ENCODE peak calls at places on chromosomes 6 and 20, in ten cellular contexts. R, O, M, Y, T, G, N, Z, U and H are unnamed samples.

GRCh38 chr6:24980507-24981384 is 45.0 kb upstream of the RIPOR2 start:
- DNase-seq in G (no peak), U (peak; percentile 89), M (no peak), R (no peak), Z (no peak), Y (no peak), O (peak; percentile 86), T (no peak), N (peak; percentile 51), H (peak; percentile 8)

GRCh38 chr6:153090241-153090930 is 40.7 kb downstream of the RGS17 start:
- DNase-seq in G (no peak), R (no peak), T (no peak), U (peak; percentile 54), N (peak; percentile 46), Z (no peak), M (no peak), O (no peak), Y (no peak), H (no peak)

GRCh38 chr6:104305206-104305605 is 554.5 kb downstream of the HACE1 start:
- DNase-seq in R (no peak), O (no peak), G (no peak), T (no peak), Y (no peak), U (no peak), N (no peak), Z (no peak), M (no peak), H (no peak)

GRCh38 chr6:39301606-39302005 is 12.6 kb downstream of the KCNK17 start:
- DNase-seq in R (no peak), M (no peak), Y (no peak), G (no peak), O (no peak), Z (no peak), U (no peak), N (peak; percentile 44), T (no peak), H (no peak)

GRCh38 chr6:95364016-95364604 is 213.2 kb upstream of the MANEA start:
- DNase-seq in T (no peak), R (no peak), U (no peak), O (peak; percentile 54), Y (no peak), Z (no peak), M (no peak), G (no peak), N (peak; percentile 11), H (no peak)

GRCh38 chr20:1427457-1428054 is 34.7 kb upstream of the FKBP1A start:
- DNase-seq in Z (no peak), N (no peak), U (no peak), T (no peak), O (peak; percentile 99), Y (no peak), R (no peak), G (no peak), M (no peak), H (no peak)

GRCh38 chr6:113697642-113698410 is 159.3 kb upstream of the MARCKS start:
- DNase-seq in U (peak; percentile 94), N (peak; percentile 78), G (no peak), R (no peak), O (no peak), M (no peak), Z (no peak), Y (no peak), T (no peak), H (no peak)

GRCh38 chr6:10465633-10466499 is 51.0 kb upstream of the TFAP2A start:
- DNase-seq in N (peak; percentile 59), R (no peak), O (peak; percentile 30), U (peak; percentile 29), T (no peak), G (peak; percentile 24), Y (peak; percentile 60), M (peak; percentile 16), Z (no peak), H (peak; percentile 65)

GRCh38 chr20:38208088-38208487 is 43.0 kb upstream of the TGM2 start:
- DNase-seq in N (no peak), R (no peak), T (no peak), M (no peak), O (no peak), U (no peak), Y (no peak), Z (no peak), G (no peak), H (no peak)

GRCh38 chr6:106546322-106547052 is 82.8 kb downstream of the RTN4IP1 start:
- DNase-seq in R (no peak), O (no peak), M (no peak), G (no peak), Z (no peak), U (peak; percentile 78), T (no peak), Y (no peak), N (peak; percentile 56), H (no peak)

GRCh38 chr6:169975701-169976100 is 224.3 kb downstream of the ERMARD start:
- DNase-seq in R (no peak), G (no peak), Y (peak; percentile 38), M (no peak), Z (no peak), O (no peak), N (no peak), U (no peak), T (no peak), H (peak; percentile 7)

GRCh38 chr6:84417261-84417660 is 189.8 kb upstream of the CEP162 start:
- DNase-seq in R (no peak), O (no peak), U (no peak), G (no peak), M (no peak), Y (no peak), T (no peak), N (peak; percentile 50), Z (no peak), H (no peak)

GRCh38 chr20:6673071-6673470 is 94.4 kb upstream of the BMP2 start:
- DNase-seq in O (no peak), Y (no peak), M (no peak), Z (no peak), U (no peak), N (no peak), R (no peak), G (no peak), T (no peak), H (no peak)

GRCh38 chr20:50996901-50997830 is 25.7 kb downstream of the KCNG1 start:
- DNase-seq in Y (no peak), R (no peak), G (no peak), O (no peak), Z (no peak), N (peak; percentile 54), U (no peak), T (no peak), M (no peak), H (no peak)

GRCh38 chr20:50957276-50957675 is 1.1 kb downstream of the DPM1 start:
- DNase-seq in T (no peak), R (no peak), Z (no peak), U (no peak), G (no peak), M (no peak), Y (no peak), O (no peak), N (no peak), H (no peak)

GRCh38 chr6:130708338-130708737 is 118.9 kb upstream of the SMLR1 start:
- DNase-seq in G (no peak), U (no peak), N (no peak), T (no peak), Y (no peak), M (no peak), O (peak; percentile 59), R (no peak), Z (no peak), H (no peak)

GRCh38 chr20:57990396-57990987 is 238.0 kb downstream of the ANKRD60 start:
- DNase-seq in O (no peak), Z (no peak), G (no peak), Y (no peak), U (peak; percentile 67), M (no peak), R (no peak), N (peak; percentile 68), T (no peak), H (no peak)

GRCh38 chr6:43848992-43849391 is 79.0 kb downstream of the VEGFA start:
- DNase-seq in U (no peak), T (no peak), M (no peak), Z (no peak), G (no peak), N (no peak), Y (no peak), R (no peak), O (no peak), H (no peak)

GRCh38 chr20:50788045-50788867 is 6.6 kb upstream of the BCAS4 start:
- DNase-seq in G (no peak), M (peak; percentile 37), R (no peak), Z (no peak), Y (no peak), T (no peak), O (no peak), U (peak; percentile 64), N (peak; percentile 70), H (peak; percentile 88)

GRCh38 chr20:23634985-23635767 is 2.6 kb downstream of the CST3 start:
- DNase-seq in Z (no peak), O (no peak), M (no peak), U (no peak), N (no peak), R (no peak), T (no peak), Y (peak; percentile 49), G (no peak), H (no peak)

GRCh38 chr6:21836772-21837460 is 243.4 kb downstream of the SOX4 start:
- DNase-seq in N (no peak), Y (no peak), R (no peak), U (no peak), Z (no peak), T (no peak), M (no peak), O (no peak), G (no peak), H (no peak)

GRCh38 chr20:9500121-9500911 is 14.1 kb upstream of the LAMP5 start:
- DNase-seq in Y (no peak), R (no peak), T (no peak), M (no peak), Z (no peak), G (no peak), N (no peak), O (no peak), U (no peak), H (no peak)

GRCh38 chr6:112680076-112680475 is 332.9 kb downstream of the RFPL4B start:
- DNase-seq in G (no peak), M (no peak), R (no peak), U (no peak), N (peak; percentile 24), Z (no peak), Y (no peak), T (no peak), O (no peak), H (no peak)

GRCh38 chr6:109118337-109118736 is 23.0 kb downstream of the CEP57L1 start:
- DNase-seq in O (no peak), M (no peak), U (no peak), N (no peak), T (no peak), G (no peak), Y (no peak), R (no peak), Z (no peak), H (no peak)

GRCh38 chr6:160692369-160692959 is 9.6 kb upstream of the PLG start:
- DNase-seq in R (no peak), Z (no peak), Y (no peak), T (no peak), U (no peak), G (no peak), M (no peak), O (no peak), N (no peak), H (no peak)

GRCh38 chr20:38790210-38791053 is 15.1 kb upstream of the PPP1R16B start:
- DNase-seq in O (peak; percentile 69), R (no peak), M (peak; percentile 33), U (peak; percentile 7), G (no peak), Y (no peak), Z (no peak), T (no peak), N (peak; percentile 43), H (peak; percentile 73)

GRCh38 chr6:2949121-2949520 is 22.2 kb downstream of the SERPINB6 start:
- DNase-seq in R (no peak), N (no peak), O (no peak), G (no peak), Z (no peak), M (no peak), Y (no peak), T (no peak), U (no peak), H (no peak)

GRCh38 chr6:168871535-168872106 is 382.0 kb downstream of the THBS2 start:
- DNase-seq in N (no peak), R (no peak), Y (no peak), G (no peak), Z (no peak), M (no peak), T (no peak), O (peak; percentile 8), U (no peak), H (no peak)